ENCODE peak calls at places on chromosomes 13 and 19, in seven cellular contexts. W, F, V, Z, A, Q and R are unnamed samples.

GRCh38 chr13:64488731-64489130 is 2741.4 kb downstream of the PCDH9 start:
- DNase-seq in A (no peak), V (no peak), W (peak; percentile 28), Z (no peak), F (no peak), Q (no peak), R (no peak)

GRCh38 chr19:36573948-36574726 is 1.0 kb upstream of the ZNF529 start:
- DNase-seq in F (peak; percentile 16), W (peak; percentile 35), Z (peak; percentile 38), A (no peak), Q (no peak), V (no peak), R (peak; percentile 47)

GRCh38 chr19:33507021-33507956 is 14.3 kb downstream of the PEPD start:
- DNase-seq in V (no peak), W (no peak), Q (peak; percentile 65), Z (no peak), A (peak; percentile 20), F (no peak), R (no peak)

GRCh38 chr13:102960959-102961358 is 105.3 kb downstream of the SLC10A2 start:
- DNase-seq in Q (no peak), Z (no peak), V (no peak), W (no peak), A (no peak), F (no peak), R (no peak)

GRCh38 chr19:35712910-35713845 is 4.6 kb upstream of the KMT2B start:
- DNase-seq in A (no peak), F (no peak), V (no peak), W (no peak), Z (no peak), Q (no peak), R (no peak)

GRCh38 chr13:95784161-95784880 is 107.4 kb downstream of the DNAJC3 start:
- DNase-seq in F (no peak), Z (peak; percentile 57), V (peak; percentile 67), Q (no peak), W (peak; percentile 91), A (no peak), R (peak; percentile 91)

GRCh38 chr13:90891329-90891728 is 456.2 kb upstream of the MIR17HG start:
- DNase-seq in W (no peak), A (no peak), F (no peak), Z (no peak), Q (no peak), V (no peak), R (no peak)

GRCh38 chr13:73708393-73708985 is 425.7 kb downstream of the KLF12 start:
- DNase-seq in V (peak; percentile 25), W (peak; percentile 71), F (peak; percentile 82), A (peak; percentile 38), Z (peak; percentile 65), Q (no peak), R (peak; percentile 85)

GRCh38 chr13:112107289-112107688 is 40.3 kb downstream of the SOX1 start:
- DNase-seq in W (no peak), V (no peak), Z (no peak), F (no peak), A (no peak), Q (no peak), R (no peak)

GRCh38 chr13:23567792-23568480 is 2.3 kb upstream of the TNFRSF19 start:
- DNase-seq in V (no peak), Z (peak; percentile 24), F (no peak), W (no peak), Q (no peak), A (no peak), R (no peak)

GRCh38 chr19:54430306-54431254 is 15.3 kb downstream of the TTYH1 start:
- DNase-seq in W (no peak), A (peak; percentile 51), Q (peak; percentile 86), Z (peak; percentile 25), V (no peak), F (peak; percentile 52), R (peak; percentile 30)
- TF ChIP-seq CTCF in W (no peak), A (peak; percentile 16), Q (no peak), Z (no peak), V (no peak), F (no peak), R (no peak)

DNA sequence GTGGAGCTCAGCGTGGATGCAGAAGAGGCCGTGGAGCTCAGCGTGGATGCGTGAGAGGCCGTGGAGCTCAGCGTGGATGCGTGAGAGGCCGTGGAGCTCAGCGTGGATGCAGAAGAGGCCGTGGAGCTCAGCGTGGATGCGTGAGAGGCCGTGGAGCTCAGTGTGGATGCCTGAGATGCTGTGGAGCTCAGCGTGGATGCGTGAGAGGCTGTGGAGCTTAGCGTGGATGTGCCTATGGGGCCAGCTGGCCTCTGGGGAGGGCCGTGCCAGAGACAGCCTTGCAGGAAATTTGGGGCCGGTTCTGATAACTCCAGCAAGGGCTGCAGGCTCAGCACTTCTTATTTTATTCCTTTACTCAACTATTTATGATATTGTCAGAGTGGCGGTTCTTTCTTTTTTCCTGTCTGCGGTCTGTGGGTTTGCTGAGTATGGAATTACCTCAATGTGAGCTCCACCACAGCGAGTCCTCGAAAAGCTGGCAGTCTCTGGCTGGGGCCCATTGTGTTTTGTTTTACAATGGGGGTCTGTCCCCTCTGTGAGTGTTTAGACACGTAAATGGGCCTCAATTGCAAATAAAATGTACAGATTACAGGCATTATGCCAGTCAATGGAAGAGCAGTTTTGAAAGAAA is 17.8 kb upstream of the TMEM255B start:
- DNase-seq in F (no peak), V (no peak), Z (no peak), A (no peak), W (no peak), Q (peak; percentile 62), R (no peak)
- H3K4me3 ChIP-seq in F (no peak overlapping the region), V (no peak overlapping the region), Z (no peak overlapping the region), A (no peak overlapping the region), W (no peak overlapping the region), Q (no peak overlapping the region), R (no peak overlapping the region)

GRCh38 chr19:3852614-3853254 is 16.1 kb downstream of the ZFR2 start:
- DNase-seq in W (peak; percentile 60), F (peak; percentile 68), A (peak; percentile 8), Z (peak; percentile 66), Q (no peak), V (peak; percentile 31), R (peak; percentile 79)
- TF ChIP-seq CTCF in W (peak; percentile 39), F (no peak), A (peak; percentile 37), Z (peak; percentile 53), Q (peak; percentile 30), V (peak; percentile 25), R (peak; percentile 28)

DNA sequence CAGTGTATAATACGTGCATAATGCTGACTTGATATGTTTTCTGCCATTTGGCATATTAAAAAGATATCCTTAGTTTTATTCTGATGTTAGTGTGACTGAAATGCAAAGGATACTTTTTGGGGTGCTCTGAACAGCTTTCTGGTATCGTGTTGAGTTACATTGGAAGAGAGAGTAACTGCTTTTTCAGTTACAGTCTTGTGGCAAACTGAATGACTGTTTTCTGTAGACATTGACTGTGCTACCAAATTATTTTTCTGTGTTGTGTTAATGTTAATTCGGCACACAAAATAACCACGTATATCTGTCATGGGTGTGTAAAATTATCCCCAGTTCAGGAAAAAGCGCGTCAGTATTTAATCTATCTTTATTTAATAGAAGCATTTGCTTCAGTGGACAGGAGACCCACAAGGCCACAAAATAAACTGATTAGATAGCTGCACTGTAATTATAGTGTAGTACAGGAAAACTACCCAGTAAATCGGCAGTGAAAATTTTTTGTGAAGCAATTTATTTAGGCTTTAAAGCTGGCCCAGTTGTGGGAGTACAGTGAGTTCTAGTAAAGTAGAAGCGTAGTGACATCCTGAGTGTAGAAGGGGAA is 2.5 kb downstream of the URI1 start:
- DNase-seq in W (no peak), Z (no peak), Q (no peak), V (no peak), A (no peak), F (no peak), R (no peak)
- H3K4me3 ChIP-seq in W (no peak overlapping the region), Z (no peak overlapping the region), Q (no peak overlapping the region), V (peak overlapping the region; percentile 31), A (no peak overlapping the region), F (no peak overlapping the region), R (no peak overlapping the region)

DNA sequence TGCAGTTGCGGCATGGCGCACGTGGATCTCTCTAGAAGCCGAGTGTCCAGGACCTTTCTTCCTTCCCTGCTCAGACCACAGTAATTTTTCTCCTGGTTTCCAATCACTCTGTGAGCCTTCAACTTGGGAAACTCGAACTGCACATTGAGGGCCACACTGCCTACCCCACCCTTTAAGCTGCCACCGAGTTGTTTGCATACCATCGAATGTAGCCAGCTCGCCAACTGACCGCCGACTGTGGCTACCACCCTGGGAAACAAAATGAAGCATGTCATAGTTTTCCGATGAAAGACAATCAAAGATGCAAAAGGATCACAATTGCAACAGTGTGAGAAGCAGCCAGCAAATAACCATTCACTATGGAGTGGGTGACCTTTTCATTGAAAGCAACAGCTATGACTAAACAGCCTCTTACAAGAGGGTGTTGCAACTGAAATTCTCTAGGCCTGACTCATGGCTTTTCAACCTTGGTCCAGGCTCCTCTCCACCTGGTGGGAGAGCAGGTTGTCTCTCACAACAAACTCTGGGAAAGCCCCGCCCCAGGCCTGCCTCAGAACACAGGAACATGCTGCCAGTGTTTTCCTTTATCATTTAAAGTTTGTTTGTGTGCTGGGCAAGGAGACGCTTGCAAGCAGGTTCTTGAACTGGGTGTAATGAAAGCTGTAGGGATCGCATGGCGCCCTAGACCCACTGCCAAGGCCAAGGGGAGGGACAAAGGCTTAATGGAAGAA is 141.7 kb upstream of the SERP2 start:
- DNase-seq in Z (peak; percentile 98), V (peak; percentile 51), W (peak; percentile 96), Q (no peak), A (no peak), F (peak; percentile 67), R (peak; percentile 99)
- TF ChIP-seq CTCF in Z (peak; percentile 44), V (no peak), W (no peak), Q (no peak), A (no peak), F (no peak), R (peak; percentile 13)

GRCh38 chr13:34748561-34748960 is 193.5 kb upstream of the NBEA start:
- DNase-seq in W (no peak), V (no peak), Q (no peak), A (no peak), F (no peak), Z (no peak), R (peak; percentile 41)

GRCh38 chr13:34749046-34749445 is 193.0 kb upstream of the NBEA start:
- DNase-seq in A (no peak), F (no peak), W (no peak), V (no peak), Z (no peak), Q (no peak), R (no peak)

GRCh38 chr13:34751492-34751891 is 190.6 kb upstream of the NBEA start:
- DNase-seq in A (no peak), V (no peak), W (no peak), F (no peak), Q (no peak), Z (no peak), R (no peak)

GRCh38 chr13:34751044-34751443 is 191.0 kb upstream of the NBEA start:
- DNase-seq in Z (no peak), V (no peak), F (no peak), W (no peak), Q (no peak), A (no peak), R (no peak)

DNA sequence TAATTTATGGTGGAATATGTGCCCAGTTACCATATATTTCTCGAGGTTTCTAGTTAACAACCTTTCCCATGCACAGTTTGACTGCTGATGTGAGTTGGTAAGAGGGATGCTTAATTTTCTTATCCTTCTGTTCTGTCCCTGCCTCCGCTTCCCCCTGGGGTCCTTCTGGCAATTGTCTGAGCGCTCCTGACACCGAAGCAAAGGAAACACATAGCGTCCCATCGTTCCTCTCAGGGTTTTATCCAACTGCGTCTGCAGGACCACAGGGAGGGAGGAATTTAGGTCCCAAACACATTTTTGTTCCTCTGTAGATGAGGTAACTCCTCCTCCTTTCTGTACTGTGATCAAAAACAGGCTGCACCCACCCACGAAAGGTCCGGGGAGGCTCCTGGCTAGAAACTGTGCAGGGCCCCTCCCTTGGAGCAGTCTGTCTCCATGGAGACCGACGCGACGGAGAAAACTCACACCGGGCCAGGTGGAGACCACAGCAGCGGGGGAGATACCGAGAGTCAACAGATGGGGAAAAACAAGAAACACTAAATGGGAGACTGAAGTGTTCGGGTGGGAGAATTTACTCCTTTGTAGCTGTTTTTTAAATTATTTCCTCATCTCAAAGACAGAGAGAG is 191.9 kb upstream of the NBEA start:
- DNase-seq in Z (no peak), A (peak; percentile 45), W (no peak), Q (no peak), F (peak; percentile 35), V (no peak), R (no peak)
- H3K4me3 ChIP-seq in Z (peak overlapping the region; percentile 29), A (no peak overlapping the region), W (no peak overlapping the region), Q (peak overlapping the region; percentile 30), F (no peak overlapping the region), V (peak overlapping the region; percentile 31), R (peak overlapping the region; percentile 19)